ENCODE peak calls at places on chromosomes 11 and 22, in four cellular contexts. One of them, this sample, is unnamed.

GRCh38 chr11:47944555-47945128 is 35.7 kb upstream of the PTPRJ start:
- DNase-seq in GM20000: no peak
- DNase-seq in Peyer's patch: no peak
- DNase-seq in frontal cortex: no peak
- DNase-seq in this sample: no peak

GRCh38 chr22:43825651-43826050 is 13.5 kb upstream of the EFCAB6 start:
- DNase-seq in GM20000: no peak
- DNase-seq in Peyer's patch: no peak
- DNase-seq in frontal cortex: no peak
- DNase-seq in this sample: no peak

GRCh38 chr11:2300290-2300935 is 1.3 kb downstream of the C11orf21 start:
- DNase-seq in GM20000: no peak
- DNase-seq in Peyer's patch: peak
- DNase-seq in frontal cortex: no peak
- DNase-seq in this sample: no peak

GRCh38 chr11:42243370-42243769 is 783.9 kb upstream of the LRRC4C start:
- DNase-seq in GM20000: no peak
- DNase-seq in Peyer's patch: no peak
- DNase-seq in frontal cortex: no peak
- DNase-seq in this sample: no peak

GRCh38 chr11:26158251-26158650 is 173.7 kb upstream of the ANO3 start:
- DNase-seq in GM20000: no peak
- DNase-seq in Peyer's patch: no peak
- DNase-seq in frontal cortex: no peak
- DNase-seq in this sample: no peak

GRCh38 chr11:79404325-79404724 is 36.5 kb downstream of the TENM4 start:
- DNase-seq in GM20000: no peak
- DNase-seq in Peyer's patch: no peak
- DNase-seq in frontal cortex: no peak
- DNase-seq in this sample: no peak

GRCh38 chr22:43867839-43868652 is 5.7 kb upstream of the SULT4A1 start:
- DNase-seq in GM20000: peak
- DNase-seq in Peyer's patch: no peak
- DNase-seq in frontal cortex: no peak
- DNase-seq in this sample: peak

GRCh38 chr11:62592216-62592815 is 993 bp upstream of the TUT1 start:
- DNase-seq in GM20000: no peak
- DNase-seq in Peyer's patch: no peak
- DNase-seq in frontal cortex: no peak
- DNase-seq in this sample: no peak

GRCh38 chr11:16911186-16911585 is 103.0 kb downstream of the PLEKHA7 start:
- DNase-seq in GM20000: no peak
- DNase-seq in Peyer's patch: no peak
- DNase-seq in frontal cortex: no peak
- DNase-seq in this sample: no peak

GRCh38 chr11:73950869-73951710 is at the start of gene DNAJB13:
- DNase-seq in GM20000: peak
- DNase-seq in Peyer's patch: no peak
- DNase-seq in frontal cortex: peak
- DNase-seq in this sample: no peak

GRCh38 chr11:36774603-36775002 is 176.6 kb upstream of the RAG2 start:
- DNase-seq in GM20000: no peak
- DNase-seq in Peyer's patch: no peak
- DNase-seq in frontal cortex: no peak
- DNase-seq in this sample: no peak

GRCh38 chr11:16148301-16148787 is 208.0 kb downstream of the SOX6 start:
- DNase-seq in GM20000: no peak
- DNase-seq in Peyer's patch: no peak
- DNase-seq in frontal cortex: no peak
- DNase-seq in this sample: no peak

This sample was measured in HFF-Myc.